ENCODE peak calls at places on chromosomes 5 and 9, in eight cellular contexts. L is thoracic aorta, C is mucosa of descending colon, N is suprapubic skin, K is psoas muscle, P is A673, U is GM23248, X is T-helper 17 cell. Y is an unnamed sample. For H3K9me3, the result is how much of the 10 kb centered on the place peaks cover.

GRCh38 chr5:386432-387341 is 56.3 kb upstream of the EXOC3 start:
- DNase-seq in L (no peak), C (peak), N (peak), K (no peak), P (no peak), U (no peak), X (no peak), Y (no peak)

GRCh38 chr5:168400429-168401220 is 85.6 kb upstream of the RARS1 start:
- DNase-seq in L (no peak), C (no peak), N (no peak), K (no peak), P (no peak), U (no peak), X (no peak), Y (no peak)

GRCh38 chr9:17018001-17018491 is 116.8 kb upstream of the CNTLN start:
- DNase-seq in L (peak), C (no peak), N (peak), K (peak), P (no peak), U (peak), X (no peak), Y (no peak)

GRCh38 chr5:104430977-104431620 is 868.5 kb upstream of the NUDT12 start:
- DNase-seq in L (no peak), C (no peak), N (no peak), K (no peak), P (no peak), U (no peak), X (no peak), Y (no peak)

GRCh38 chr9:81264516-81264915 is 424.8 kb downstream of the TLE1 start:
- DNase-seq in L (no peak), C (no peak), N (no peak), K (no peak), P (no peak), U (no peak), X (no peak), Y (no peak)

GRCh38 chr5:148558892-148559291 is 95.4 kb downstream of the HTR4 start:
- DNase-seq in L (no peak), C (no peak), N (no peak), K (no peak), P (no peak), U (no peak), X (no peak), Y (no peak)

GRCh38 chr5:72268753-72269410 is 51.2 kb downstream of the MRPS27 start:
- DNase-seq in L (no peak), C (peak), N (no peak), K (no peak), P (peak), U (peak), X (no peak), Y (peak)

GRCh38 chr5:62306494-62307363 is 723 bp downstream of the KIF2A start:
- DNase-seq in L (peak), C (peak), N (peak), K (no peak), P (peak), U (peak), X (peak), Y (no peak)

GRCh38 chr9:109482391-109482916 is 15.7 kb downstream of the PTPN3 start:
- DNase-seq in L (no peak), C (no peak), N (peak), K (no peak), P (no peak), U (peak), X (no peak), Y (no peak)

GRCh38 chr5:105163547-105163946 is 1601.0 kb upstream of the NUDT12 start:
- DNase-seq in L (no peak), C (no peak), N (no peak), K (no peak), P (no peak), U (no peak), X (no peak), Y (no peak)

GRCh38 chr9:126682928-126683697 is 69.4 kb downstream of the LMX1B start:
- DNase-seq in L (no peak), C (no peak), N (no peak), K (no peak), P (no peak), U (peak), X (no peak), Y (no peak)

GRCh38 chr9:131180454-131180853 is 55.1 kb downstream of the NUP214 start:
- DNase-seq in L (no peak), C (no peak), N (no peak), K (no peak), P (no peak), U (peak), X (no peak), Y (no peak)

GRCh38 chr5:98635631-98636030 is 137.8 kb upstream of the RGMB start:
- DNase-seq in L (no peak), C (no peak), N (no peak), K (no peak), P (no peak), U (no peak), X (no peak), Y (no peak)

GRCh38 chr9:27528278-27528885 is 1.2 kb downstream of the MOB3B start:
- DNase-seq in L (peak), C (peak), N (peak), K (peak), P (no peak), U (peak), X (peak), Y (peak)

GRCh38 chr9:127828262-127829031 is 25.8 kb downstream of the FPGS start:
- DNase-seq in L (peak), C (peak), N (peak), K (peak), P (no peak), U (peak), X (no peak), Y (peak)

GRCh38 chr5:177509361-177509951 is at the start of gene DOK3:
- DNase-seq in L (no peak), C (peak), N (no peak), K (no peak), P (no peak), U (no peak), X (no peak), Y (no peak)

GRCh38 chr5:109689740-109690455 is at the start of gene MAN2A1:
- DNase-seq in L (peak), C (peak), N (peak), K (peak), P (peak), U (peak), X (peak), Y (peak)

GRCh38 chr9:132041825-132042224 is 37.8 kb downstream of the MED27 start:
- DNase-seq in L (no peak), C (no peak), N (no peak), K (no peak), P (no peak), U (no peak), X (no peak), Y (no peak)

GRCh38 chr9:95733687-95734659 is 141.5 kb upstream of the ERCC6L2 start:
- DNase-seq in L (no peak), C (no peak), N (no peak), K (no peak), P (no peak), U (no peak), X (no peak), Y (no peak)

GRCh38 chr5:167720676-167721260 is 570.7 kb upstream of the WWC1 start:
- DNase-seq in L (no peak), C (no peak), N (no peak), K (no peak), P (no peak), U (peak), X (no peak), Y (no peak)

GRCh38 chr5:37668524-37669047 is 171.3 kb downstream of the GDNF start:
- DNase-seq in L (no peak), C (no peak), N (no peak), K (peak), P (peak), U (peak), X (no peak), Y (no peak)

GRCh38 chr9:4887556-4887955 is 94.8 kb downstream of the RCL1 start:
- DNase-seq in L (peak), C (no peak), N (peak), K (no peak), P (peak), U (peak), X (no peak), Y (no peak)

GRCh38 chr5:4130819-4131218 is 535.2 kb downstream of the IRX1 start:
- DNase-seq in L (no peak), C (no peak), N (no peak), K (no peak), P (no peak), U (no peak), X (no peak), Y (no peak)

GRCh38 chr9:35110327-35110758 is 5.3 kb downstream of the ATOSB start:
- DNase-seq in L (peak), C (no peak), N (no peak), K (peak), P (peak), U (peak), X (no peak), Y (no peak)

GRCh38 chr5:179793470-179794139 is at the start of gene LTC4S:
- DNase-seq in L (no peak), C (peak), N (peak), K (peak), P (no peak), U (peak), X (peak), Y (no peak)

GRCh38 chr9:90921104-90921503 is 119.5 kb downstream of the SYK start:
- DNase-seq in L (peak), C (no peak), N (no peak), K (peak), P (no peak), U (no peak), X (no peak), Y (no peak)

GRCh38 chr5:164233796-164234195 is 728.4 kb downstream of the MAT2B start:
- DNase-seq in L (no peak), C (no peak), N (no peak), K (no peak), P (no peak), U (no peak), X (no peak), Y (no peak)

GRCh38 chr9:121289554-121290370 is 21.8 kb downstream of the GSN start:
- DNase-seq in L (no peak), C (no peak), N (peak), K (peak), P (no peak), U (peak), X (no peak), Y (no peak)

GRCh38 chr5:2523180-2523579 is 228.3 kb downstream of the IRX2 start:
- DNase-seq in L (no peak), C (no peak), N (no peak), K (no peak), P (no peak), U (no peak), X (no peak), Y (no peak)

GRCh38 chr5:2515180-2515809 is 236.2 kb downstream of the IRX2 start:
- DNase-seq in L (no peak), C (no peak), N (no peak), K (no peak), P (no peak), U (no peak), X (no peak), Y (no peak)

GRCh38 chr5:2519153-2519552 is 232.3 kb downstream of the IRX2 start:
- DNase-seq in L (no peak), C (no peak), N (no peak), K (no peak), P (no peak), U (no peak), X (no peak), Y (no peak)

GRCh38 chr5:2522372-2522771 is 229.1 kb downstream of the IRX2 start:
- DNase-seq in L (no peak), C (no peak), N (no peak), K (no peak), P (no peak), U (no peak), X (no peak), Y (no peak)

DNA sequence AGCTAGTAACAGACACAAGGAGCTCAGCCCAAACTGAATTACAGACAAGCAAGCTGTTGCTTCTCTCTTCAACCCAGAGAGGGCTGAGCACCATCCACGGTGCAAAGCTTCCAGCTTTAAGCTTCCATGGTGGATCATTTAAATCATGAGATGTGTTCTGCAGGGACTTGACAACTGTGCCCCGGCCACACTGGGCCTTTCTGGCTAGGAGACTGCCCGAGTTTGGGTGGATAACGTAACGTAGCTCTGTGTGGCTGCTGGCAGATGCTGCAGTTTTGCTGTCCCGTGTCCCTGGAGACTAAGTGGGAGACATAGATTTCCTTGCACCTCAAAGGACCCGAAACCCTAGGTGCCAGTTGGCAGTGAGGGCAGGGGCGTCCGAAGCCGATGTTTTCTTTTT is 234.0 kb downstream of the IRX2 start:
- DNase-seq in L (no peak), C (no peak), N (no peak), K (no peak), P (no peak), U (no peak), X (no peak), Y (no peak)
- H3K9me3 ChIP-seq in L (under half), C (under half), N (under half), K (under half), P (under half), U (under half), X (under half), Y (under half)

GRCh38 chr5:42745856-42746255 is 10.8 kb upstream of the CCDC152 start:
- DNase-seq in L (no peak), C (no peak), N (no peak), K (no peak), P (peak), U (no peak), X (no peak), Y (no peak)
- H3K9me3 ChIP-seq in L (under half), C (under half), N (under half), K (under half), P (under half), U (under half), X (under half), Y (under half)

GRCh38 chr5:141374627-141375026 is 936 bp downstream of the PCDHGA6 start:
- DNase-seq in L (no peak), C (no peak), N (no peak), K (no peak), P (no peak), U (no peak), X (no peak), Y (no peak)
- H3K9me3 ChIP-seq in L (half or more), C (half or more), N (half or more), K (under half), P (under half), U (under half), X (under half), Y (under half)

DNA sequence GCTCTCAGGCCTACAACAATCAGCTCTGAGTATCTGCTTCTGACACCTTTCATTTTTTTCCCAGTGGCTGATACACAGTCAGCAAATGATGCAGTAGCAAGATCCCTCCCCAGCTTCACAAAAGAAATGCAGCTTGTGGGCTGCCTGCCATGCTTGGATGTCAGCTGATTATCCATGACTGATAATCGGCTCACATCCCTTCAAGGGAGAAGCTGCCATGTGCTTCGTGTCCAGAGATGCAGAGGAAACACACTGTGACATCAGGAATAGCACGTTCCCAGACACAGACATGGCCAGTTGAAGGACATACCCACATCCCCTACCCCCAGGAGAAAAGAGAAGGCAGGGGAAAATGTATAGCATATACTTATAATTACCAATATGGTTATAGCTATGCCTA is 27.9 kb downstream of the TMEM215 start:
- DNase-seq in L (no peak), C (no peak), N (no peak), K (no peak), P (no peak), U (no peak), X (no peak), Y (no peak)
- H3K9me3 ChIP-seq in L (under half), C (under half), N (under half), K (under half), P (under half), U (under half), X (under half), Y (under half)

DNA sequence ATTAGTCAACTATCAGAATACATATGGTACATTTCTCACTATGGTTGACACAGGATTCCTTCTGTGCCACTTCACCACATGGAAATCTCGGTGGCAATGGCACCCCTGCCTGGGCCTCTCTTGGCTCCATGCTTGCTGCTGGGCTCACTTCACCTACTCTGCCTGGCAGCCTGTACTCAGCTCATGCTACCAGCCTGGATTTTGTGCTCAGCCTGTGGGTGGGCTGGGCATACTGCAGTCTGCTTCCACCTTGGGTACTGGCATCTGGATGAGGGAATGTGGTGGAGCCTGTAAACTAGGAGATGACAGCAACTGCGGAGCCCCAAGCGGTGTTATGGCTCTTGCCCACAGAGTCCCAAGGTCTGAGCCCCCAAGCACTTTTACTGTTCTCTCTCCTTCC is 604.1 kb downstream of the MTRR start:
- DNase-seq in L (no peak), C (no peak), N (no peak), K (no peak), P (no peak), U (no peak), X (no peak), Y (no peak)
- H3K9me3 ChIP-seq in L (under half), C (under half), N (under half), K (under half), P (half or more), U (under half), X (under half), Y (under half)

Y was measured in neuronal stem cell.